ENCODE peak calls at places on chromosome 19, in eight cellular contexts. One of them, this sample, is unnamed.

GRCh38 chr19:4208385-4209094 is 20.8 kb upstream of the EBI3 start:
- DNase-seq in lung: no peak
- DNase-seq in AG09309: no peak
- DNase-seq in CD8-positive, alpha-beta T cell: no peak
- DNase-seq in mucosa of descending colon: peak; percentile 64
- DNase-seq in suprapubic skin: no peak
- DNase-seq in fibroblast of mammary gland: peak; percentile 37
- DNase-seq in left ventricle myocardium inferior: no peak
- DNase-seq in this sample: no peak

GRCh38 chr19:33392341-33393285 is 19.1 kb downstream of the CEBPG start:
- DNase-seq in fibroblast of mammary gland: no peak
- DNase-seq in CD8-positive, alpha-beta T cell: no peak
- DNase-seq in AG09309: no peak
- DNase-seq in left ventricle myocardium inferior: peak; percentile 25
- DNase-seq in suprapubic skin: no peak
- DNase-seq in mucosa of descending colon: peak; percentile 49
- DNase-seq in lung: no peak
- DNase-seq in this sample: no peak

GRCh38 chr19:4108767-4109625 is 14.9 kb downstream of the MAP2K2 start:
- DNase-seq in suprapubic skin: no peak
- DNase-seq in CD8-positive, alpha-beta T cell: peak; percentile 83
- DNase-seq in lung: no peak
- DNase-seq in mucosa of descending colon: no peak
- DNase-seq in fibroblast of mammary gland: no peak
- DNase-seq in AG09309: no peak
- DNase-seq in left ventricle myocardium inferior: no peak
- DNase-seq in this sample: no peak

GRCh38 chr19:55494172-55494761 is 6.0 kb downstream of the SSC5D start:
- DNase-seq in AG09309: no peak
- DNase-seq in fibroblast of mammary gland: peak; percentile 91
- DNase-seq in lung: no peak
- DNase-seq in CD8-positive, alpha-beta T cell: no peak
- DNase-seq in mucosa of descending colon: no peak
- DNase-seq in suprapubic skin: no peak
- DNase-seq in left ventricle myocardium inferior: peak; percentile 68
- DNase-seq in this sample: no peak

GRCh38 chr19:48627211-48627864 is 8.0 kb downstream of the SPHK2 start:
- DNase-seq in left ventricle myocardium inferior: no peak
- DNase-seq in suprapubic skin: no peak
- DNase-seq in mucosa of descending colon: peak; percentile 76
- DNase-seq in CD8-positive, alpha-beta T cell: no peak
- DNase-seq in AG09309: no peak
- DNase-seq in lung: no peak
- DNase-seq in fibroblast of mammary gland: no peak
- DNase-seq in this sample: no peak

GRCh38 chr19:10096615-10096963 is 5.9 kb downstream of the ANGPTL6 start:
- DNase-seq in AG09309: no peak
- DNase-seq in fibroblast of mammary gland: peak; percentile 28
- DNase-seq in mucosa of descending colon: peak; percentile 43
- DNase-seq in lung: no peak
- DNase-seq in left ventricle myocardium inferior: peak; percentile 32
- DNase-seq in CD8-positive, alpha-beta T cell: no peak
- DNase-seq in suprapubic skin: no peak
- DNase-seq in this sample: no peak

GRCh38 chr19:10238172-10238783 is 7.1 kb upstream of the S1PR2 start:
- DNase-seq in AG09309: no peak
- DNase-seq in CD8-positive, alpha-beta T cell: no peak
- DNase-seq in left ventricle myocardium inferior: peak; percentile 79
- DNase-seq in fibroblast of mammary gland: peak; percentile 94
- DNase-seq in mucosa of descending colon: peak; percentile 66
- DNase-seq in suprapubic skin: peak; percentile 86
- DNase-seq in lung: peak; percentile 68
- DNase-seq in this sample: no peak

GRCh38 chr19:10424011-10424637 is 3.8 kb downstream of the PDE4A start:
- DNase-seq in mucosa of descending colon: peak; percentile 88
- DNase-seq in fibroblast of mammary gland: peak; percentile 71
- DNase-seq in left ventricle myocardium inferior: peak; percentile 77
- DNase-seq in lung: peak; percentile 77
- DNase-seq in CD8-positive, alpha-beta T cell: peak; percentile 68
- DNase-seq in AG09309: no peak
- DNase-seq in suprapubic skin: no peak
- DNase-seq in this sample: peak; percentile 60

GRCh38 chr19:37095859-37096258 is 17.6 kb downstream of the ZNF420 start:
- DNase-seq in CD8-positive, alpha-beta T cell: no peak
- DNase-seq in suprapubic skin: no peak
- DNase-seq in left ventricle myocardium inferior: no peak
- DNase-seq in AG09309: no peak
- DNase-seq in lung: no peak
- DNase-seq in mucosa of descending colon: no peak
- DNase-seq in fibroblast of mammary gland: no peak
- DNase-seq in this sample: no peak

GRCh38 chr19:14002571-14003278 is 3.4 kb downstream of the RFX1 start:
- DNase-seq in CD8-positive, alpha-beta T cell: no peak
- DNase-seq in left ventricle myocardium inferior: peak; percentile 9
- DNase-seq in suprapubic skin: no peak
- DNase-seq in mucosa of descending colon: no peak
- DNase-seq in AG09309: no peak
- DNase-seq in lung: no peak
- DNase-seq in fibroblast of mammary gland: no peak
- DNase-seq in this sample: no peak

GRCh38 chr19:32404213-32404938 is 1.2 kb upstream of the DPY19L3 start:
- DNase-seq in lung: no peak
- DNase-seq in mucosa of descending colon: peak; percentile 20
- DNase-seq in suprapubic skin: no peak
- DNase-seq in fibroblast of mammary gland: peak; percentile 29
- DNase-seq in AG09309: no peak
- DNase-seq in left ventricle myocardium inferior: no peak
- DNase-seq in CD8-positive, alpha-beta T cell: no peak
- DNase-seq in this sample: no peak

GRCh38 chr19:44587863-44588752 is 25.3 kb upstream of the IGSF23 start:
- DNase-seq in lung: no peak
- DNase-seq in CD8-positive, alpha-beta T cell: no peak
- DNase-seq in left ventricle myocardium inferior: no peak
- DNase-seq in fibroblast of mammary gland: peak; percentile 85
- DNase-seq in mucosa of descending colon: no peak
- DNase-seq in AG09309: peak; percentile 90
- DNase-seq in suprapubic skin: no peak
- DNase-seq in this sample: no peak

GRCh38 chr19:5285311-5285710 is 55.3 kb downstream of the PTPRS start:
- DNase-seq in mucosa of descending colon: no peak
- DNase-seq in lung: no peak
- DNase-seq in AG09309: no peak
- DNase-seq in suprapubic skin: no peak
- DNase-seq in left ventricle myocardium inferior: no peak
- DNase-seq in fibroblast of mammary gland: no peak
- DNase-seq in CD8-positive, alpha-beta T cell: no peak
- DNase-seq in this sample: no peak

GRCh38 chr19:6551091-6551490 is 20.3 kb downstream of the TNFSF9 start:
- DNase-seq in fibroblast of mammary gland: no peak
- DNase-seq in suprapubic skin: no peak
- DNase-seq in lung: no peak
- DNase-seq in AG09309: no peak
- DNase-seq in mucosa of descending colon: no peak
- DNase-seq in left ventricle myocardium inferior: no peak
- DNase-seq in CD8-positive, alpha-beta T cell: no peak
- DNase-seq in this sample: no peak

GRCh38 chr19:6556043-6556449 is 25.2 kb downstream of the TNFSF9 start:
- DNase-seq in fibroblast of mammary gland: no peak
- DNase-seq in AG09309: no peak
- DNase-seq in lung: no peak
- DNase-seq in suprapubic skin: no peak
- DNase-seq in left ventricle myocardium inferior: no peak
- DNase-seq in CD8-positive, alpha-beta T cell: no peak
- DNase-seq in mucosa of descending colon: no peak
- DNase-seq in this sample: no peak

GRCh38 chr19:6556480-6556879 is 25.7 kb downstream of the TNFSF9 start:
- DNase-seq in lung: no peak
- DNase-seq in fibroblast of mammary gland: no peak
- DNase-seq in mucosa of descending colon: no peak
- DNase-seq in left ventricle myocardium inferior: no peak
- DNase-seq in CD8-positive, alpha-beta T cell: no peak
- DNase-seq in suprapubic skin: no peak
- DNase-seq in AG09309: no peak
- DNase-seq in this sample: no peak

GRCh38 chr19:6551607-6552450 is 21.0 kb downstream of the TNFSF9 start:
- DNase-seq in lung: no peak
- DNase-seq in CD8-positive, alpha-beta T cell: peak; percentile 68
- DNase-seq in suprapubic skin: no peak
- DNase-seq in mucosa of descending colon: no peak
- DNase-seq in left ventricle myocardium inferior: no peak
- DNase-seq in fibroblast of mammary gland: peak; percentile 27
- DNase-seq in AG09309: no peak
- DNase-seq in this sample: no peak
- TF ChIP-seq CTCF in lung: no peak
- TF ChIP-seq CTCF in CD8-positive, alpha-beta T cell: peak; percentile 48
- TF ChIP-seq CTCF in suprapubic skin: peak; percentile 7
- TF ChIP-seq CTCF in mucosa of descending colon: no peak
- TF ChIP-seq CTCF in left ventricle myocardium inferior: peak; percentile 19
- TF ChIP-seq CTCF in fibroblast of mammary gland: no peak
- TF ChIP-seq CTCF in AG09309: no peak
- TF ChIP-seq CTCF in this sample: no peak

DNA sequence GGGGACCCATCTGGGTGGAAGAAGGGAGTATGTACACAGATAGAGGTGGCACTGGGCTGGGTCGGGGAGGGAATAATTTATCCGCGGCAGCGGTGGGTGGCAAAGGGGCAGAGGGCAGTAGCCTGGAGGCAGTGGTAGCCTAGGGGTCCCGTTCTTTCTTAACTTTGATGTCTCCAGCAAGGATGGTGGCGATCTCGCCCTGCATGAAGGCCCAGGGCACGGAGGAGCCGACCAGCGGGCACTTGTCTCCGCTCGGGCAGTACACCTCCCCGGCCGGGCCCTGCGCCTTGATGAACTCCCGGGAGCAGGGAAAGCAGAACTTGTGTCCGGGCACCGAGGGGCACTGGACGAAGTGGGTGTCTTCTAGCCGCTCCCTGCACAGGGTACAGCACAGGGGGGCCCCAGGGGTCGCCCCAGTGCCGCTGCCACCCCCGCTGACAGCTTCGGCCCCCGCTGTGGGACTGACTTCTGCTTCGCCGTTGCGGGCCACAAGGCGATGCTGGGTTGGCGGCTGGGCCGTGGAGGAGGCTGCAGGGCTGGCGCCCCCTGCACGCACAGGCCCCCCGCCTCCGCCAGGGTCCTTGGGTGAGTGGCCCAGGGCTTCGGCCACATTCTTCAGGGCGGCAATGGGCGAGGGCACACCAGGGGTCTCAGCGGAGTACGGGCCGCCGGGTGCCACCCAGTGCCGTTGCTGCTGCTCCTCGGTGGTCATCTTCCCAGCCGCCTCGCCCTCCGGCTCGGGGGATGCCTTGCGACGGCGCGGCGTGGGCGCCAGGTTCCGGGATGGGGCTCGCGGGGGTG is 1.9 kb downstream of the IRF2BP1 start:
- DNase-seq in mucosa of descending colon: peak; percentile 38
- DNase-seq in AG09309: no peak
- DNase-seq in CD8-positive, alpha-beta T cell: no peak
- DNase-seq in fibroblast of mammary gland: no peak
- DNase-seq in left ventricle myocardium inferior: no peak
- DNase-seq in suprapubic skin: no peak
- DNase-seq in lung: peak; percentile 30
- DNase-seq in this sample: no peak
- H3K4me3 ChIP-seq in mucosa of descending colon: no peak overlapping the region
- H3K4me3 ChIP-seq in AG09309: no peak overlapping the region
- H3K4me3 ChIP-seq in CD8-positive, alpha-beta T cell: peak overlapping the region; percentile 35
- H3K4me3 ChIP-seq in fibroblast of mammary gland: no peak overlapping the region
- H3K4me3 ChIP-seq in left ventricle myocardium inferior: peak overlapping the region; percentile 91
- H3K4me3 ChIP-seq in suprapubic skin: peak overlapping the region; percentile 15
- H3K4me3 ChIP-seq in lung: no peak overlapping the region
- H3K4me3 ChIP-seq in this sample: no peak overlapping the region

DNA sequence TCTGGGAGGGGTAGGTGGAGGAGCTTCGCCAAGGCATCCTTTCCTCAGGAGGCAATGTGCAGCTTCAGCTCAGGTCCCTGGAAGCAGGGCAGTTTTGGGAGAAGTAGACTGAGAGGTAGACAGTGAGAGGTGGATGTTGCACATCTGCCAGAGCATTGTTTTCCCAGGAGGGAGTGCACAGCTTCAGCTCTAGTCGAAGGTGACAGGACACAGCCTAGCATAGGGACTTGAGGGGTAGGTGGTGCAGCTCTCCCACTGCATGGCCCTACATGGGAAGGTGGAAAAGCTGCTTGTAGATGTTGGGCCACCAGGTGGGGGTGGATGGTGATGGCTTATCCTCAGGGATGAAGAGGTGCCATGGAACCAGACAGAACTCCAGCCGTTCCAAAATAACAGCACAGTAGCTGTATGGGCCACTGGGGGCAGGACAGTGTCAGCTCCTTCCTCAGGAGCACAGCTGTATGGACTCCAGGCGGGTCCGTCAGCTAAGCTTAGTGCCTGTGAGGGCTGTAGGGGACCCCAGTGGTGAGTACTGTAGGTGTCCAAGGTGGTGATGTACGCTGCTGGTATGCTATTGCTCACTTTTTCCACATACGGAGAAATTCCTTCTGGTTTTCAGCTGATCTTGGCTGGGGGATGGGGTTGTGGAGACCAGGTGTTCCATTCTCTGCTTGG is 17.4 kb upstream of the ZNF543 start:
- DNase-seq in lung: no peak
- DNase-seq in left ventricle myocardium inferior: no peak
- DNase-seq in suprapubic skin: no peak
- DNase-seq in mucosa of descending colon: no peak
- DNase-seq in fibroblast of mammary gland: no peak
- DNase-seq in AG09309: no peak
- DNase-seq in CD8-positive, alpha-beta T cell: no peak
- DNase-seq in this sample: no peak
- TF ChIP-seq CTCF in lung: no peak
- TF ChIP-seq CTCF in left ventricle myocardium inferior: no peak
- TF ChIP-seq CTCF in suprapubic skin: no peak
- TF ChIP-seq CTCF in mucosa of descending colon: no peak
- TF ChIP-seq CTCF in fibroblast of mammary gland: no peak
- TF ChIP-seq CTCF in AG09309: no peak
- TF ChIP-seq CTCF in CD8-positive, alpha-beta T cell: no peak
- TF ChIP-seq CTCF in this sample: no peak

GRCh38 chr19:29676586-29676985 is 11.3 kb downstream of the PLEKHF1 start:
- DNase-seq in AG09309: no peak
- DNase-seq in CD8-positive, alpha-beta T cell: no peak
- DNase-seq in fibroblast of mammary gland: no peak
- DNase-seq in lung: no peak
- DNase-seq in suprapubic skin: no peak
- DNase-seq in left ventricle myocardium inferior: peak; percentile 76
- DNase-seq in mucosa of descending colon: no peak
- DNase-seq in this sample: no peak

GRCh38 chr19:29680447-29680846 is 15.2 kb downstream of the PLEKHF1 start:
- DNase-seq in mucosa of descending colon: peak; percentile 63
- DNase-seq in left ventricle myocardium inferior: peak; percentile 53
- DNase-seq in CD8-positive, alpha-beta T cell: peak; percentile 77
- DNase-seq in fibroblast of mammary gland: no peak
- DNase-seq in lung: no peak
- DNase-seq in suprapubic skin: no peak
- DNase-seq in AG09309: no peak
- DNase-seq in this sample: no peak

GRCh38 chr19:29679598-29680210 is 14.4 kb downstream of the PLEKHF1 start:
- DNase-seq in AG09309: no peak
- DNase-seq in mucosa of descending colon: no peak
- DNase-seq in lung: no peak
- DNase-seq in suprapubic skin: no peak
- DNase-seq in fibroblast of mammary gland: no peak
- DNase-seq in CD8-positive, alpha-beta T cell: no peak
- DNase-seq in left ventricle myocardium inferior: no peak
- DNase-seq in this sample: no peak

GRCh38 chr19:29677001-29677781 is 11.9 kb downstream of the PLEKHF1 start:
- DNase-seq in lung: no peak
- DNase-seq in CD8-positive, alpha-beta T cell: no peak
- DNase-seq in fibroblast of mammary gland: no peak
- DNase-seq in suprapubic skin: no peak
- DNase-seq in AG09309: no peak
- DNase-seq in mucosa of descending colon: no peak
- DNase-seq in left ventricle myocardium inferior: no peak
- DNase-seq in this sample: no peak

GRCh38 chr19:29678484-29679106 is 13.3 kb downstream of the PLEKHF1 start:
- DNase-seq in lung: no peak
- DNase-seq in suprapubic skin: no peak
- DNase-seq in CD8-positive, alpha-beta T cell: no peak
- DNase-seq in AG09309: no peak
- DNase-seq in fibroblast of mammary gland: peak; percentile 54
- DNase-seq in left ventricle myocardium inferior: peak; percentile 86
- DNase-seq in mucosa of descending colon: no peak
- DNase-seq in this sample: peak; percentile 72
- H3K4me3 ChIP-seq in lung: no peak overlapping the region
- H3K4me3 ChIP-seq in suprapubic skin: no peak overlapping the region
- H3K4me3 ChIP-seq in CD8-positive, alpha-beta T cell: no peak overlapping the region
- H3K4me3 ChIP-seq in AG09309: no peak overlapping the region
- H3K4me3 ChIP-seq in fibroblast of mammary gland: no peak overlapping the region
- H3K4me3 ChIP-seq in left ventricle myocardium inferior: peak overlapping the region; percentile 15
- H3K4me3 ChIP-seq in mucosa of descending colon: no peak overlapping the region
- H3K4me3 ChIP-seq in this sample: no peak overlapping the region

This sample was measured in tibial nerve.